ENCODE peak calls at places on chromosomes 5 and 9, in six cellular contexts. E is CD8-positive, alpha-beta memory T cell; L is fibroblast of pulmonary artery; T is fibroblast of villous mesenchyme; K is GM12865; D is AG09309. Z is an unnamed sample.

GRCh38 chr5:149831492-149831891 is 101.4 kb downstream of the PPARGC1B start:
- DNase-seq in D (no peak), T (peak), L (peak), E (no peak), K (peak), Z (no peak)

GRCh38 chr5:8522635-8523034 is 653.7 kb downstream of the MTRR start:
- DNase-seq in D (no peak), T (no peak), L (no peak), E (no peak), K (no peak), Z (no peak)

GRCh38 chr9:6433405-6433804 is 20.4 kb downstream of the UHRF2 start:
- DNase-seq in L (peak), D (no peak), T (peak), E (no peak), K (no peak), Z (no peak)

GRCh38 chr9:95981741-95982390 is 106.4 kb downstream of the ERCC6L2 start:
- DNase-seq in T (no peak), L (no peak), E (peak), D (no peak), K (no peak), Z (no peak)

GRCh38 chr5:42944989-42945388 is 95.1 kb downstream of the ANXA2R start:
- DNase-seq in T (peak), E (no peak), K (no peak), L (peak), D (peak), Z (peak)

GRCh38 chr5:55027589-55027988 is 3.5 kb downstream of the GZMK start:
- DNase-seq in T (no peak), D (no peak), E (peak), L (no peak), K (peak), Z (no peak)

GRCh38 chr9:90001756-90002155 is 396.9 kb downstream of the GADD45G start:
- DNase-seq in D (no peak), L (no peak), K (no peak), E (no peak), T (no peak), Z (no peak)

GRCh38 chr9:131017067-131017466 is 8.1 kb downstream of the LAMC3 start:
- DNase-seq in T (no peak), D (no peak), E (no peak), L (no peak), K (no peak), Z (no peak)

GRCh38 chr5:106649031-106649430 is 1021.7 kb downstream of the EFNA5 start:
- DNase-seq in E (no peak), D (no peak), T (no peak), K (no peak), L (no peak), Z (no peak)

GRCh38 chr9:103037508-103038477 is 42.7 kb downstream of the CYLC2 start:
- DNase-seq in K (no peak), E (no peak), L (peak), D (no peak), T (no peak), Z (no peak)

GRCh38 chr9:7338586-7339281 is 460.8 kb downstream of the DMAC1 start:
- DNase-seq in K (no peak), D (no peak), L (no peak), E (no peak), T (no peak), Z (no peak)

GRCh38 chr9:18747590-18747989 is 273.6 kb downstream of the ADAMTSL1 start:
- DNase-seq in T (no peak), E (no peak), L (no peak), D (no peak), K (no peak), Z (no peak)

GRCh38 chr9:134748637-134749036 is 107.0 kb downstream of the COL5A1 start:
- DNase-seq in E (no peak), L (no peak), T (no peak), K (no peak), D (no peak), Z (no peak)

GRCh38 chr9:93255994-93256877 is 72.3 kb downstream of the WNK2 start:
- DNase-seq in L (no peak), E (no peak), D (no peak), T (no peak), K (no peak), Z (no peak)

GRCh38 chr9:23123048-23123632 is 676.5 kb downstream of the DMRTA1 start:
- DNase-seq in K (peak), T (no peak), D (no peak), E (no peak), L (peak), Z (no peak)

GRCh38 chr9:104091708-104092107 is 2.4 kb upstream of the SMC2 start:
- DNase-seq in E (peak), T (peak), D (no peak), L (peak), K (no peak), Z (no peak)

GRCh38 chr9:7067169-7067568 is 309.4 kb downstream of the KDM4C start:
- DNase-seq in L (no peak), E (no peak), K (no peak), D (no peak), T (no peak), Z (no peak)

GRCh38 chr9:35756743-35757526 is 2.9 kb upstream of the MSMP start:
- DNase-seq in K (peak), E (peak), T (no peak), L (no peak), D (no peak), Z (no peak)

GRCh38 chr5:168578506-168579205 is 512 bp downstream of the PANK3 start:
- DNase-seq in E (no peak), T (peak), D (no peak), K (no peak), L (no peak), Z (no peak)

GRCh38 chr5:134647750-134648424 is 698 bp upstream of the SEC24A start:
- DNase-seq in E (peak), D (peak), K (peak), L (peak), T (peak), Z (no peak)

GRCh38 chr5:112586596-112587062 is 151.1 kb upstream of the APC start:
- DNase-seq in E (no peak), K (peak), T (no peak), D (no peak), L (no peak), Z (no peak)

GRCh38 chr5:151628112-151628823 is 37.1 kb upstream of the FAT2 start:
- DNase-seq in K (no peak), T (no peak), D (peak), L (peak), E (no peak), Z (no peak)

GRCh38 chr9:120730661-120731514 is 16.6 kb upstream of the MEGF9 start:
- DNase-seq in L (peak), E (no peak), T (peak), K (peak), D (no peak), Z (peak)

GRCh38 chr5:10633271-10634049 is 69.6 kb downstream of the ANKRD33B start:
- DNase-seq in D (no peak), T (no peak), K (peak), E (no peak), L (no peak), Z (no peak)

GRCh38 chr5:151204051-151204450 is 19.8 kb downstream of the CCDC69 start:
- DNase-seq in K (no peak), D (no peak), T (no peak), L (no peak), E (no peak), Z (no peak)

GRCh38 chr9:121963542-121963995 is 129.5 kb downstream of the TTLL11 start:
- DNase-seq in K (no peak), L (peak), E (no peak), T (peak), D (no peak), Z (peak)

GRCh38 chr9:130542457-130543228 is 36.7 kb upstream of the FUBP3 start:
- DNase-seq in L (no peak), E (no peak), K (no peak), T (no peak), D (no peak), Z (no peak)

GRCh38 chr5:157607371-157608161 is 32.0 kb upstream of the ADAM19 start:
- DNase-seq in D (no peak), K (peak), T (peak), L (peak), E (no peak), Z (no peak)
- H3K4me3 ChIP-seq in D (no peak), K (no peak), T (no peak), L (no peak), E (no peak), Z (no peak)

GRCh38 chr5:77774981-77775772 is 962 bp downstream of the TBCA start:
- DNase-seq in E (no peak), D (peak), T (no peak), L (no peak), K (peak), Z (no peak)

GRCh38 chr5:77775773-77776605 is at the start of gene TBCA:
- DNase-seq in T (peak), E (peak), L (peak), K (peak), D (peak), Z (peak)

GRCh38 chr5:77771452-77771851 is 4.7 kb downstream of the TBCA start:
- DNase-seq in T (no peak), L (no peak), K (no peak), E (no peak), D (no peak), Z (no peak)

GRCh38 chr5:77772729-77773128 is 3.4 kb downstream of the TBCA start:
- DNase-seq in K (no peak), L (no peak), E (no peak), T (no peak), D (no peak), Z (no peak)

DNA sequence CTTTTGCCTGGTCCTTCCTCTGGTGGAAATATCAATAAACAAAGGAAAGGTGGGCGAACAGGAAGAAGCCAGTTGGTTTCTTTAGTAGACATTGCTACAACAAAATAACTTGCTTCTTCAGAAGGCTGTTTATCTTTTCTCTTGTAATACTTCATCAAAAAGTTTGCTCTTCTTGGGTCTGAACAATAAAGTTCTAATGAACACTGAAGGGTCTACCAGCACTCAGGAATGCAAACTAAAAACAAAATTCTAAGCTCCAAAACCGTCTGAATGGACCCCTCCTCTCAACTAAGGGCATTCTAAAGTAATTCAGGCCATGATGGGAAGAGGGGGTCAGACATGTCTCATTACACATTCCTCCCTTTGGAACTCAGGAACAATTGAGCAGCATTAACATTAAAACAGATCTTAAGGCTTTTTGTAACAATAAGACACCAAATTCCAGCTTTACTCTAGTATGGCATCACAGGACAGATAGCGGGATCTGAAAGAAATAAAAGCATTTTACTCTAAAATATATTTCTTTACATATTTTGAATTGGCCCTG is 2.3 kb downstream of the TBCA start:
- DNase-seq in K (no peak), T (no peak), D (no peak), E (no peak), L (no peak), Z (no peak)
- H3K4me3 ChIP-seq in K (peak), T (no peak), D (no peak), E (no peak), L (no peak), Z (peak)

GRCh38 chr9:113505963-113506624 is 42.6 kb downstream of the RGS3 start:
- DNase-seq in L (no peak), K (no peak), T (no peak), D (no peak), E (no peak), Z (no peak)
- H3K4me3 ChIP-seq in L (no peak), K (no peak), T (no peak), D (no peak), E (no peak), Z (no peak)

DNA sequence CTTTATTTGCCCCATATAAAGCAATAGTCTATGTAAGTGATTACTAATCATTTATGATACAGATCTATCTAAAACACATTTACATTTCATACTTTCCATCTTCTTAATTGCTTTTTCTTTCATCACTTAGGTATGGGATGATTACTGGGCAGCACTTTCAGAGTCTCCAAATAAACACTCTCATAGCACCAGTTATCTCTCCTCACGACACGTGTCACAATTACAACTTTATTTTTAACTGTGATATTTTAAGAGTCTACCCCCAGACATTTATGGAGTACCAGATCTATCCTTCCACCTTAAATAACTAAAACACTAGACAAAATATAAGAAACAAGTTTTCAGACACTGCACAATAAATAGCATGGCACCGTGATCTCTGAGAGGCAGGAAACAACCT is 32.9 kb downstream of the HOMER1 start:
- DNase-seq in T (no peak), K (no peak), E (no peak), L (no peak), D (no peak), Z (no peak)
- H3K4me3 ChIP-seq in T (no peak), K (no peak), E (no peak), L (no peak), D (no peak), Z (no peak)

Z was measured in HFF-Myc.